ENCODE peak calls at places on chromosomes 2 and 18, in six cellular contexts. Z is fibroblast of lung; A is naive thymus-derived CD4-positive, alpha-beta T cell; U is GM06990; J is CD8-positive, alpha-beta T cell; I is COLO829. F is an unnamed sample.

GRCh38 chr18:56267334-56267733 is 371.1 kb downstream of the TXNL1 start:
- DNase-seq in Z (no peak), A (no peak), U (no peak), J (no peak), I (no peak), F (no peak)

GRCh38 chr2:38743672-38744398 is 7.3 kb downstream of the SRSF7 start:
- DNase-seq in Z (no peak), A (no peak), U (no peak), J (no peak), I (no peak), F (no peak)

GRCh38 chr2:165070089-165070488 is 114.8 kb upstream of the SLC38A11 start:
- DNase-seq in Z (peak; percentile 3), A (no peak), U (no peak), J (no peak), I (no peak), F (no peak)

GRCh38 chr18:10379511-10379910 is 74.9 kb upstream of the APCDD1 start:
- DNase-seq in Z (peak; percentile 27), A (no peak), U (no peak), J (no peak), I (no peak), F (peak; percentile 81)

GRCh38 chr2:199019898-199020507 is 437.7 kb downstream of the SATB2 start:
- DNase-seq in Z (peak; percentile 63), A (no peak), U (no peak), J (no peak), I (peak; percentile 15), F (peak; percentile 73)

GRCh38 chr2:67888351-67889005 is 174.3 kb downstream of the C1D start:
- DNase-seq in Z (peak; percentile 21), A (no peak), U (no peak), J (no peak), I (no peak), F (no peak)

GRCh38 chr2:141021611-141022010 is 1109.2 kb downstream of the LRP1B start:
- DNase-seq in Z (no peak), A (no peak), U (no peak), J (no peak), I (no peak), F (peak; percentile 79)

GRCh38 chr2:22194218-22194617 is 1070.5 kb downstream of the TDRD15 start:
- DNase-seq in Z (no peak), A (no peak), U (no peak), J (no peak), I (no peak), F (no peak)

GRCh38 chr2:239394346-239394945 is 6.4 kb downstream of the HDAC4 start:
- DNase-seq in Z (no peak), A (no peak), U (no peak), J (no peak), I (no peak), F (no peak)

GRCh38 chr2:146523218-146523617 is 1321.6 kb upstream of the ACVR2A start:
- DNase-seq in Z (peak; percentile 7), A (no peak), U (no peak), J (no peak), I (peak; percentile 2), F (peak; percentile 52)

GRCh38 chr18:74242451-74243096 is 49.2 kb downstream of the CYB5A start:
- DNase-seq in Z (no peak), A (no peak), U (no peak), J (no peak), I (no peak), F (no peak)

GRCh38 chr2:163799807-163800206 is 64.0 kb upstream of the FIGN start:
- DNase-seq in Z (no peak), A (no peak), U (no peak), J (no peak), I (no peak), F (no peak)

GRCh38 chr2:113174369-113174735 is 581 bp downstream of the PSD4 start:
- DNase-seq in Z (no peak), A (no peak), U (no peak), J (no peak), I (no peak), F (no peak)

F was measured in HCEC 1CT.